ENCODE peak calls at places on chromosomes 4 and X, in six cellular contexts. One of them, this sample, is unnamed.
A peak's percentile ranks its signal among the peaks of the same experiment; 100 is the strongest.

GRCh38 chrX:150731795-150732194 is 38.6 kb downstream of the MTMR1 start:
- DNase-seq in activated naive CD4-positive, alpha-beta T cell treated with anti-CD3 and anti-CD28 coated beads, Interleukin-2, amount 10 ng/mL, durations not matched to agents 7 days and 5 days: no peak
- DNase-seq in GOT3: no peak
- DNase-seq in T follicular helper cell: no peak
- DNase-seq in DMS153: no peak
- DNase-seq in GM10248: no peak
- DNase-seq in this sample: peak; percentile 91

GRCh38 chr4:14309429-14309828 is 681.9 kb upstream of the BOD1L1 start:
- DNase-seq in activated naive CD4-positive, alpha-beta T cell treated with anti-CD3 and anti-CD28 coated beads, Interleukin-2, amount 10 ng/mL, durations not matched to agents 7 days and 5 days: no peak
- DNase-seq in GOT3: no peak
- DNase-seq in T follicular helper cell: no peak
- DNase-seq in DMS153: no peak
- DNase-seq in GM10248: no peak
- DNase-seq in this sample: no peak

GRCh38 chr4:149595500-149595899 is 220.1 kb downstream of the IQCM start:
- DNase-seq in activated naive CD4-positive, alpha-beta T cell treated with anti-CD3 and anti-CD28 coated beads, Interleukin-2, amount 10 ng/mL, durations not matched to agents 7 days and 5 days: no peak
- DNase-seq in GOT3: no peak
- DNase-seq in T follicular helper cell: no peak
- DNase-seq in DMS153: no peak
- DNase-seq in GM10248: no peak
- DNase-seq in this sample: no peak

GRCh38 chr4:22514001-22514400 is 1.9 kb downstream of the ADGRA3 start:
- DNase-seq in activated naive CD4-positive, alpha-beta T cell treated with anti-CD3 and anti-CD28 coated beads, Interleukin-2, amount 10 ng/mL, durations not matched to agents 7 days and 5 days: no peak
- DNase-seq in GOT3: no peak
- DNase-seq in T follicular helper cell: no peak
- DNase-seq in DMS153: no peak
- DNase-seq in GM10248: no peak
- DNase-seq in this sample: peak; percentile 36

GRCh38 chr4:138553001-138553845 is 311.1 kb upstream of the SLC7A11 start:
- DNase-seq in activated naive CD4-positive, alpha-beta T cell treated with anti-CD3 and anti-CD28 coated beads, Interleukin-2, amount 10 ng/mL, durations not matched to agents 7 days and 5 days: no peak
- DNase-seq in GOT3: no peak
- DNase-seq in T follicular helper cell: no peak
- DNase-seq in DMS153: no peak
- DNase-seq in GM10248: no peak
- DNase-seq in this sample: peak; percentile 54

GRCh38 chr4:140255919-140256318 is 101.9 kb upstream of the MAML3 start:
- DNase-seq in activated naive CD4-positive, alpha-beta T cell treated with anti-CD3 and anti-CD28 coated beads, Interleukin-2, amount 10 ng/mL, durations not matched to agents 7 days and 5 days: no peak
- DNase-seq in GOT3: no peak
- DNase-seq in T follicular helper cell: no peak
- DNase-seq in DMS153: no peak
- DNase-seq in GM10248: no peak
- DNase-seq in this sample: no peak

GRCh38 chr4:3483471-3483921 is 20.4 kb downstream of the DOK7 start:
- DNase-seq in activated naive CD4-positive, alpha-beta T cell treated with anti-CD3 and anti-CD28 coated beads, Interleukin-2, amount 10 ng/mL, durations not matched to agents 7 days and 5 days: no peak
- DNase-seq in GOT3: no peak
- DNase-seq in T follicular helper cell: no peak
- DNase-seq in DMS153: no peak
- DNase-seq in GM10248: no peak
- DNase-seq in this sample: peak; percentile 51

GRCh38 chr4:8469550-8469949 is 29.0 kb downstream of the TRMT44 start:
- DNase-seq in activated naive CD4-positive, alpha-beta T cell treated with anti-CD3 and anti-CD28 coated beads, Interleukin-2, amount 10 ng/mL, durations not matched to agents 7 days and 5 days: no peak
- DNase-seq in GOT3: no peak
- DNase-seq in T follicular helper cell: no peak
- DNase-seq in DMS153: no peak
- DNase-seq in GM10248: no peak
- DNase-seq in this sample: no peak

GRCh38 chrX:112946227-112946626 is 105.6 kb upstream of the AMOT start:
- DNase-seq in activated naive CD4-positive, alpha-beta T cell treated with anti-CD3 and anti-CD28 coated beads, Interleukin-2, amount 10 ng/mL, durations not matched to agents 7 days and 5 days: no peak
- DNase-seq in GOT3: no peak
- DNase-seq in T follicular helper cell: no peak
- DNase-seq in DMS153: no peak
- DNase-seq in GM10248: no peak
- DNase-seq in this sample: no peak

GRCh38 chrX:129940721-129941120 is 34.8 kb downstream of the UTP14A start:
- DNase-seq in activated naive CD4-positive, alpha-beta T cell treated with anti-CD3 and anti-CD28 coated beads, Interleukin-2, amount 10 ng/mL, durations not matched to agents 7 days and 5 days: no peak
- DNase-seq in GOT3: no peak
- DNase-seq in T follicular helper cell: no peak
- DNase-seq in DMS153: no peak
- DNase-seq in GM10248: no peak
- DNase-seq in this sample: no peak

GRCh38 chrX:154091678-154092077 is 5.8 kb downstream of the MECP2 start:
- DNase-seq in activated naive CD4-positive, alpha-beta T cell treated with anti-CD3 and anti-CD28 coated beads, Interleukin-2, amount 10 ng/mL, durations not matched to agents 7 days and 5 days: no peak
- DNase-seq in GOT3: no peak
- DNase-seq in T follicular helper cell: no peak
- DNase-seq in DMS153: no peak
- DNase-seq in GM10248: no peak
- DNase-seq in this sample: peak; percentile 14

GRCh38 chr4:68466751-68467150 is 19.5 kb downstream of the TMPRSS11E start:
- DNase-seq in activated naive CD4-positive, alpha-beta T cell treated with anti-CD3 and anti-CD28 coated beads, Interleukin-2, amount 10 ng/mL, durations not matched to agents 7 days and 5 days: no peak
- DNase-seq in GOT3: no peak
- DNase-seq in T follicular helper cell: no peak
- DNase-seq in DMS153: no peak
- DNase-seq in GM10248: no peak
- DNase-seq in this sample: no peak

GRCh38 chrX:46791927-46792825 is 33.3 kb upstream of the SLC9A7 start:
- DNase-seq in activated naive CD4-positive, alpha-beta T cell treated with anti-CD3 and anti-CD28 coated beads, Interleukin-2, amount 10 ng/mL, durations not matched to agents 7 days and 5 days: no peak
- DNase-seq in GOT3: no peak
- DNase-seq in T follicular helper cell: no peak
- DNase-seq in DMS153: no peak
- DNase-seq in GM10248: peak; percentile 20
- DNase-seq in this sample: peak; percentile 88

GRCh38 chrX:38260231-38260630 is 39.6 kb upstream of the SRPX start:
- DNase-seq in activated naive CD4-positive, alpha-beta T cell treated with anti-CD3 and anti-CD28 coated beads, Interleukin-2, amount 10 ng/mL, durations not matched to agents 7 days and 5 days: no peak
- DNase-seq in GOT3: no peak
- DNase-seq in T follicular helper cell: no peak
- DNase-seq in DMS153: no peak
- DNase-seq in GM10248: peak; percentile 39
- DNase-seq in this sample: peak; percentile 7

GRCh38 chrX:3811331-3812311 is 98.2 kb upstream of the PRKX start:
- DNase-seq in activated naive CD4-positive, alpha-beta T cell treated with anti-CD3 and anti-CD28 coated beads, Interleukin-2, amount 10 ng/mL, durations not matched to agents 7 days and 5 days: peak; percentile 63
- DNase-seq in GOT3: no peak
- DNase-seq in T follicular helper cell: peak; percentile 40
- DNase-seq in DMS153: no peak
- DNase-seq in GM10248: peak; percentile 57
- DNase-seq in this sample: peak; percentile 44

GRCh38 chrX:151789179-151789800 is 54.7 kb downstream of the CNGA2 start:
- DNase-seq in activated naive CD4-positive, alpha-beta T cell treated with anti-CD3 and anti-CD28 coated beads, Interleukin-2, amount 10 ng/mL, durations not matched to agents 7 days and 5 days: no peak
- DNase-seq in GOT3: no peak
- DNase-seq in T follicular helper cell: no peak
- DNase-seq in DMS153: no peak
- DNase-seq in GM10248: no peak
- DNase-seq in this sample: no peak

GRCh38 chr4:147312376-147313046 is 168.4 kb upstream of the EDNRA start:
- DNase-seq in activated naive CD4-positive, alpha-beta T cell treated with anti-CD3 and anti-CD28 coated beads, Interleukin-2, amount 10 ng/mL, durations not matched to agents 7 days and 5 days: no peak
- DNase-seq in GOT3: no peak
- DNase-seq in T follicular helper cell: no peak
- DNase-seq in DMS153: no peak
- DNase-seq in GM10248: no peak
- DNase-seq in this sample: peak; percentile 70

GRCh38 chr4:100736651-100737450 is 219.0 kb upstream of the EMCN start:
- DNase-seq in activated naive CD4-positive, alpha-beta T cell treated with anti-CD3 and anti-CD28 coated beads, Interleukin-2, amount 10 ng/mL, durations not matched to agents 7 days and 5 days: no peak
- DNase-seq in GOT3: no peak
- DNase-seq in T follicular helper cell: no peak
- DNase-seq in DMS153: no peak
- DNase-seq in GM10248: no peak
- DNase-seq in this sample: peak; percentile 85

GRCh38 chrX:150475466-150475865 is 93.0 kb upstream of the MTM1 start:
- DNase-seq in activated naive CD4-positive, alpha-beta T cell treated with anti-CD3 and anti-CD28 coated beads, Interleukin-2, amount 10 ng/mL, durations not matched to agents 7 days and 5 days: no peak
- DNase-seq in GOT3: no peak
- DNase-seq in T follicular helper cell: no peak
- DNase-seq in DMS153: no peak
- DNase-seq in GM10248: no peak
- DNase-seq in this sample: no peak

GRCh38 chrX:153412746-153413720 is 1.8 kb downstream of the ZFP92 start:
- DNase-seq in activated naive CD4-positive, alpha-beta T cell treated with anti-CD3 and anti-CD28 coated beads, Interleukin-2, amount 10 ng/mL, durations not matched to agents 7 days and 5 days: no peak
- DNase-seq in GOT3: no peak
- DNase-seq in T follicular helper cell: no peak
- DNase-seq in DMS153: no peak
- DNase-seq in GM10248: no peak
- DNase-seq in this sample: no peak

GRCh38 chrX:154349359-154349935 is 25.0 kb downstream of the FLNA start:
- DNase-seq in activated naive CD4-positive, alpha-beta T cell treated with anti-CD3 and anti-CD28 coated beads, Interleukin-2, amount 10 ng/mL, durations not matched to agents 7 days and 5 days: no peak
- DNase-seq in GOT3: no peak
- DNase-seq in T follicular helper cell: no peak
- DNase-seq in DMS153: no peak
- DNase-seq in GM10248: no peak
- DNase-seq in this sample: peak; percentile 0

GRCh38 chr4:87011340-87012034 is 76.7 kb downstream of the AFF1 start:
- DNase-seq in activated naive CD4-positive, alpha-beta T cell treated with anti-CD3 and anti-CD28 coated beads, Interleukin-2, amount 10 ng/mL, durations not matched to agents 7 days and 5 days: no peak
- DNase-seq in GOT3: no peak
- DNase-seq in T follicular helper cell: no peak
- DNase-seq in DMS153: peak; percentile 57
- DNase-seq in GM10248: no peak
- DNase-seq in this sample: peak; percentile 30

GRCh38 chr4:40301592-40301991 is 33.5 kb upstream of the CHRNA9 start:
- DNase-seq in activated naive CD4-positive, alpha-beta T cell treated with anti-CD3 and anti-CD28 coated beads, Interleukin-2, amount 10 ng/mL, durations not matched to agents 7 days and 5 days: peak; percentile 88
- DNase-seq in GOT3: no peak
- DNase-seq in T follicular helper cell: peak; percentile 77
- DNase-seq in DMS153: no peak
- DNase-seq in GM10248: peak; percentile 63
- DNase-seq in this sample: no peak

GRCh38 chr4:118351851-118352827 is 664 bp downstream of the PRSS12 start:
- DNase-seq in activated naive CD4-positive, alpha-beta T cell treated with anti-CD3 and anti-CD28 coated beads, Interleukin-2, amount 10 ng/mL, durations not matched to agents 7 days and 5 days: peak; percentile 21
- DNase-seq in GOT3: no peak
- DNase-seq in T follicular helper cell: no peak
- DNase-seq in DMS153: peak; percentile 33
- DNase-seq in GM10248: peak; percentile 36
- DNase-seq in this sample: peak; percentile 45

GRCh38 chr4:102734591-102735385 is 26.0 kb downstream of the MANBA start:
- DNase-seq in activated naive CD4-positive, alpha-beta T cell treated with anti-CD3 and anti-CD28 coated beads, Interleukin-2, amount 10 ng/mL, durations not matched to agents 7 days and 5 days: peak; percentile 31
- DNase-seq in GOT3: no peak
- DNase-seq in T follicular helper cell: no peak
- DNase-seq in DMS153: no peak
- DNase-seq in GM10248: peak; percentile 69
- DNase-seq in this sample: no peak

GRCh38 chr4:7516116-7516772 is 81.5 kb upstream of the PSAPL1 start:
- DNase-seq in activated naive CD4-positive, alpha-beta T cell treated with anti-CD3 and anti-CD28 coated beads, Interleukin-2, amount 10 ng/mL, durations not matched to agents 7 days and 5 days: no peak
- DNase-seq in GOT3: no peak
- DNase-seq in T follicular helper cell: no peak
- DNase-seq in DMS153: no peak
- DNase-seq in GM10248: no peak
- DNase-seq in this sample: peak; percentile 10

GRCh38 chrX:68995386-68995779 is 166.6 kb downstream of the EFNB1 start:
- DNase-seq in activated naive CD4-positive, alpha-beta T cell treated with anti-CD3 and anti-CD28 coated beads, Interleukin-2, amount 10 ng/mL, durations not matched to agents 7 days and 5 days: no peak
- DNase-seq in GOT3: no peak
- DNase-seq in T follicular helper cell: no peak
- DNase-seq in DMS153: no peak
- DNase-seq in GM10248: peak; percentile 4
- DNase-seq in this sample: no peak

GRCh38 chr4:169397762-169398161 is 127.0 kb upstream of the SH3RF1 start:
- DNase-seq in activated naive CD4-positive, alpha-beta T cell treated with anti-CD3 and anti-CD28 coated beads, Interleukin-2, amount 10 ng/mL, durations not matched to agents 7 days and 5 days: no peak
- DNase-seq in GOT3: no peak
- DNase-seq in T follicular helper cell: no peak
- DNase-seq in DMS153: no peak
- DNase-seq in GM10248: no peak
- DNase-seq in this sample: peak; percentile 29

GRCh38 chr4:957231-957580 is 16.2 kb downstream of the DGKQ start:
- DNase-seq in activated naive CD4-positive, alpha-beta T cell treated with anti-CD3 and anti-CD28 coated beads, Interleukin-2, amount 10 ng/mL, durations not matched to agents 7 days and 5 days: no peak
- DNase-seq in GOT3: no peak
- DNase-seq in T follicular helper cell: no peak
- DNase-seq in DMS153: no peak
- DNase-seq in GM10248: no peak
- DNase-seq in this sample: no peak

GRCh38 chr4:81504685-81505598 is 33.2 kb upstream of the RASGEF1B start:
- DNase-seq in activated naive CD4-positive, alpha-beta T cell treated with anti-CD3 and anti-CD28 coated beads, Interleukin-2, amount 10 ng/mL, durations not matched to agents 7 days and 5 days: peak; percentile 75
- DNase-seq in GOT3: no peak
- DNase-seq in T follicular helper cell: peak; percentile 62
- DNase-seq in DMS153: no peak
- DNase-seq in GM10248: no peak
- DNase-seq in this sample: peak; percentile 36

GRCh38 chr4:184313710-184314659 is 96.3 kb upstream of the ENPP6 start:
- DNase-seq in activated naive CD4-positive, alpha-beta T cell treated with anti-CD3 and anti-CD28 coated beads, Interleukin-2, amount 10 ng/mL, durations not matched to agents 7 days and 5 days: no peak
- DNase-seq in GOT3: no peak
- DNase-seq in T follicular helper cell: no peak
- DNase-seq in DMS153: no peak
- DNase-seq in GM10248: peak; percentile 74
- DNase-seq in this sample: no peak

GRCh38 chr4:7978489-7978888 is 38.8 kb upstream of the AFAP1 start:
- DNase-seq in activated naive CD4-positive, alpha-beta T cell treated with anti-CD3 and anti-CD28 coated beads, Interleukin-2, amount 10 ng/mL, durations not matched to agents 7 days and 5 days: no peak
- DNase-seq in GOT3: no peak
- DNase-seq in T follicular helper cell: no peak
- DNase-seq in DMS153: peak; percentile 23
- DNase-seq in GM10248: no peak
- DNase-seq in this sample: no peak

GRCh38 chr4:147425019-147425418 is 55.9 kb upstream of the EDNRA start:
- DNase-seq in activated naive CD4-positive, alpha-beta T cell treated with anti-CD3 and anti-CD28 coated beads, Interleukin-2, amount 10 ng/mL, durations not matched to agents 7 days and 5 days: no peak
- DNase-seq in GOT3: no peak
- DNase-seq in T follicular helper cell: no peak
- DNase-seq in DMS153: no peak
- DNase-seq in GM10248: no peak
- DNase-seq in this sample: no peak

GRCh38 chr4:159779716-159780115 is 676.8 kb downstream of the RAPGEF2 start:
- DNase-seq in activated naive CD4-positive, alpha-beta T cell treated with anti-CD3 and anti-CD28 coated beads, Interleukin-2, amount 10 ng/mL, durations not matched to agents 7 days and 5 days: no peak
- DNase-seq in GOT3: no peak
- DNase-seq in T follicular helper cell: no peak
- DNase-seq in DMS153: no peak
- DNase-seq in GM10248: no peak
- DNase-seq in this sample: no peak

GRCh38 chrX:101595739-101596419 is 21.9 kb downstream of the ARMCX6 start:
- DNase-seq in activated naive CD4-positive, alpha-beta T cell treated with anti-CD3 and anti-CD28 coated beads, Interleukin-2, amount 10 ng/mL, durations not matched to agents 7 days and 5 days: peak; percentile 27
- DNase-seq in GOT3: no peak
- DNase-seq in T follicular helper cell: peak; percentile 28
- DNase-seq in DMS153: peak; percentile 0
- DNase-seq in GM10248: peak; percentile 68
- DNase-seq in this sample: peak; percentile 82

GRCh38 chr4:88457307-88458090 is 580 bp downstream of the HERC5 start:
- DNase-seq in activated naive CD4-positive, alpha-beta T cell treated with anti-CD3 and anti-CD28 coated beads, Interleukin-2, amount 10 ng/mL, durations not matched to agents 7 days and 5 days: peak; percentile 63
- DNase-seq in GOT3: peak; percentile 46
- DNase-seq in T follicular helper cell: peak; percentile 40
- DNase-seq in DMS153: no peak
- DNase-seq in GM10248: peak; percentile 50
- DNase-seq in this sample: peak; percentile 66

GRCh38 chr4:742742-743311 is 37.2 kb downstream of the PCGF3 start:
- DNase-seq in activated naive CD4-positive, alpha-beta T cell treated with anti-CD3 and anti-CD28 coated beads, Interleukin-2, amount 10 ng/mL, durations not matched to agents 7 days and 5 days: peak; percentile 83
- DNase-seq in GOT3: no peak
- DNase-seq in T follicular helper cell: peak; percentile 64
- DNase-seq in DMS153: no peak
- DNase-seq in GM10248: peak; percentile 90
- DNase-seq in this sample: peak; percentile 65

GRCh38 chr4:8224596-8225289 is 25.7 kb downstream of the SH3TC1 start:
- DNase-seq in activated naive CD4-positive, alpha-beta T cell treated with anti-CD3 and anti-CD28 coated beads, Interleukin-2, amount 10 ng/mL, durations not matched to agents 7 days and 5 days: no peak
- DNase-seq in GOT3: no peak
- DNase-seq in T follicular helper cell: no peak
- DNase-seq in DMS153: no peak
- DNase-seq in GM10248: no peak
- DNase-seq in this sample: no peak

This sample was measured in cardiac muscle cell.